ENCODE peak calls at places on chromosomes 5 and 9, in four cellular contexts. Z is IMR-90, I is kidney tubule cell, G is GM18507. S is an unnamed sample.

GRCh38 chr9:134317431-134318414 is 8.5 kb upstream of the RXRA start:
- DNase-seq in Z (peak; percentile 77), I (no peak), G (no peak), S (peak; percentile 57)

GRCh38 chr5:62461561-62461960 is 49.0 kb downstream of the IPO11 start:
- DNase-seq in Z (no peak), G (no peak), I (no peak), S (no peak)

GRCh38 chr9:28212979-28213378 is 639.7 kb upstream of the C9orf72 start:
- DNase-seq in I (peak; percentile 92), Z (peak; percentile 56), G (no peak), S (no peak)

GRCh38 chr5:149367249-149367971 is 9.6 kb downstream of the PCYOX1L start:
- DNase-seq in G (peak; percentile 45), I (peak; percentile 76), Z (peak; percentile 70), S (peak; percentile 93)

GRCh38 chr9:119802621-119803020 is 433.4 kb upstream of the BRINP1 start:
- DNase-seq in I (no peak), G (no peak), Z (no peak), S (no peak)

GRCh38 chr9:127347831-127348699 is 48.9 kb upstream of the SLC2A8 start:
- DNase-seq in I (peak; percentile 5), Z (peak; percentile 75), G (no peak), S (peak; percentile 64)

GRCh38 chr9:27765931-27766835 is 192.9 kb upstream of the C9orf72 start:
- DNase-seq in I (no peak), G (no peak), Z (no peak), S (no peak)

GRCh38 chr5:127699416-127699815 is 3.8 kb upstream of the CCDC192 start:
- DNase-seq in I (no peak), Z (peak; percentile 17), G (no peak), S (no peak)

GRCh38 chr5:83914199-83914598 is 193.5 kb upstream of the HAPLN1 start:
- DNase-seq in Z (peak; percentile 37), I (no peak), G (no peak), S (no peak)

GRCh38 chr5:144191998-144192397 is 21.3 kb downstream of the KCTD16 start:
- DNase-seq in I (peak; percentile 82), G (peak; percentile 39), Z (peak; percentile 87), S (peak; percentile 32)

GRCh38 chr9:136618578-136619547 is 43.9 kb upstream of the EGFL7 start:
- DNase-seq in I (no peak), Z (no peak), G (no peak), S (no peak)

GRCh38 chr5:103037673-103038455 is 82.1 kb downstream of the GIN1 start:
- DNase-seq in I (no peak), G (no peak), Z (peak; percentile 8), S (no peak)

GRCh38 chr9:109939698-109940342 is 159.8 kb downstream of the PALM2AKAP2 start:
- DNase-seq in G (no peak), I (no peak), Z (no peak), S (no peak)

S was measured in hepatic stellate cell.